ENCODE peak calls at places on chromosomes 6 and 20, in four cellular contexts. E is cardiac fibroblast; R is activated CD4-positive, CD25-positive, alpha-beta regulatory T cell treated with anti-CD3 and anti-CD28 coated beads, Interleukin-2, amount 50 U/mL, for 72 hours; V is iris pigment epithelial cell. P is an unnamed sample.
A peak's percentile ranks its signal among the peaks of the same experiment; 100 is the strongest.

GRCh38 chr6:116395647-116396046 is 24.9 kb downstream of the DSE start:
- DNase-seq in E (no peak), R (no peak), V (no peak), P (no peak)

GRCh38 chr6:131755597-131755996 is 44.8 kb upstream of the CTAGE9 start:
- DNase-seq in E (no peak), R (no peak), V (peak; percentile 81), P (no peak)

GRCh38 chr20:24935786-24936525 is 13.1 kb upstream of the CST7 start:
- DNase-seq in E (no peak), R (no peak), V (no peak), P (no peak)

GRCh38 chr6:71395731-71396409 is 107.3 kb downstream of the OGFRL1 start:
- DNase-seq in E (no peak), R (no peak), V (no peak), P (no peak)

GRCh38 chr6:1136415-1136774 is 175.5 kb upstream of the FOXQ1 start:
- DNase-seq in E (peak; percentile 24), R (no peak), V (peak; percentile 39), P (no peak)

GRCh38 chr6:118752803-118753202 is 101.4 kb upstream of the CEP85L start:
- DNase-seq in E (no peak), R (no peak), V (no peak), P (no peak)

GRCh38 chr6:24537771-24538385 is 43.1 kb downstream of the ALDH5A1 start:
- DNase-seq in E (no peak), R (no peak), V (peak; percentile 21), P (no peak)

GRCh38 chr6:39048481-39049399 is at the start of gene GLP1R:
- DNase-seq in E (no peak), R (no peak), V (no peak), P (peak; percentile 24)

GRCh38 chr20:9186396-9186795 is 117.5 kb downstream of the PLCB4 start:
- DNase-seq in E (no peak), R (no peak), V (no peak), P (no peak)

GRCh38 chr6:21333715-21334114 is 259.8 kb upstream of the SOX4 start:
- DNase-seq in E (no peak), R (no peak), V (no peak), P (no peak)

GRCh38 chr20:51272392-51272791 is 249.5 kb upstream of the KCNG1 start:
- DNase-seq in E (peak; percentile 54), R (no peak), V (peak; percentile 63), P (no peak)

GRCh38 chr20:10965936-10966470 is 292.2 kb upstream of the JAG1 start:
- DNase-seq in E (peak; percentile 76), R (no peak), V (peak; percentile 44), P (no peak)

GRCh38 chr6:121539537-121539936 is 104.1 kb downstream of the GJA1 start:
- DNase-seq in E (no peak), R (no peak), V (no peak), P (no peak)

GRCh38 chr6:21914121-21914973 is 320.8 kb downstream of the SOX4 start:
- DNase-seq in E (no peak), R (no peak), V (peak; percentile 77), P (peak; percentile 57)

GRCh38 chr20:25030007-25030648 is 27.8 kb downstream of the ACSS1 start:
- DNase-seq in E (no peak), R (no peak), V (no peak), P (no peak)

GRCh38 chr20:15278041-15278440 is 940.6 kb upstream of the FLRT3 start:
- DNase-seq in E (no peak), R (no peak), V (no peak), P (no peak)

P was measured in activated naive CD4-positive, alpha-beta T cell treated with anti-CD3 and anti-CD28 coated beads, Interleukin-2, amount 50 U/mL, for 16 hours.